ENCODE peak calls at places on chromosomes 12 and 14, in six cellular contexts. F is upper lobe of right lung, M is stomach, S is HCT116, Y is colonic mucosa, E is IMR-90. Z is an unnamed sample. For H3K4me1, the result is how much of the 10 kb centered on the place peaks cover.

GRCh38 chr14:22007278-22008097 is 333.9 kb upstream of the OR4E1 start:
- DNase-seq in Y (no peak), F (no peak), M (no peak), S (no peak), E (no peak), Z (no peak)

GRCh38 chr12:106841471-106842302 is 67.2 kb downstream of the RIC8B start:
- DNase-seq in Y (peak), F (no peak), E (peak), M (no peak), S (peak), Z (no peak)

GRCh38 chr12:65972149-65972548 is 147.9 kb downstream of the HMGA2 start:
- DNase-seq in Y (no peak), E (no peak), M (no peak), S (no peak), F (no peak), Z (no peak)

GRCh38 chr14:100692859-100693558 is 33.7 kb upstream of the DLK1 start:
- DNase-seq in S (peak), M (no peak), F (peak), E (peak), Y (no peak), Z (no peak)

GRCh38 chr12:46406352-46407027 is 33.9 kb upstream of the SLC38A2 start:
- DNase-seq in E (no peak), M (no peak), F (no peak), S (no peak), Y (no peak), Z (no peak)

GRCh38 chr12:39071611-39072010 is 166.2 kb upstream of the CPNE8 start:
- DNase-seq in M (no peak), Y (no peak), E (no peak), F (no peak), S (no peak), Z (no peak)

GRCh38 chr14:101374373-101375338 is 186.6 kb upstream of the DIO3 start:
- DNase-seq in F (no peak), E (no peak), Y (no peak), S (no peak), M (no peak), Z (no peak)

GRCh38 chr12:118373628-118374027 is 921 bp upstream of the TAOK3 start:
- DNase-seq in Y (peak), E (no peak), S (no peak), M (no peak), F (no peak), Z (peak)

GRCh38 chr12:44433647-44434046 is 442.5 kb downstream of the NELL2 start:
- DNase-seq in F (no peak), E (no peak), M (no peak), S (no peak), Y (no peak), Z (no peak)

GRCh38 chr14:37864861-37865718 is 269.7 kb downstream of the TTC6 start:
- DNase-seq in M (peak), Y (no peak), S (no peak), F (no peak), E (peak), Z (no peak)

GRCh38 chr12:46473634-46474201 is 101.1 kb upstream of the SLC38A2 start:
- DNase-seq in E (peak), Y (peak), F (peak), M (peak), S (peak), Z (peak)

GRCh38 chr12:121725420-121725819 is 12.9 kb downstream of the TMEM120B start:
- DNase-seq in S (no peak), Y (no peak), E (no peak), M (no peak), F (no peak), Z (no peak)

GRCh38 chr12:45298721-45299120 is 82.8 kb downstream of the ANO6 start:
- DNase-seq in F (no peak), Y (no peak), M (no peak), E (no peak), S (no peak), Z (no peak)

GRCh38 chr14:45133683-45134050 is 614 bp downstream of the FKBP3 start:
- DNase-seq in F (no peak), E (no peak), Y (no peak), S (no peak), M (no peak), Z (no peak)

GRCh38 chr12:41234672-41235071 is 46.6 kb downstream of the PDZRN4 start:
- DNase-seq in E (no peak), Y (no peak), F (no peak), S (no peak), M (no peak), Z (no peak)

GRCh38 chr12:3647504-3647903 is 105.4 kb downstream of the CRACR2A start:
- DNase-seq in Y (no peak), M (no peak), E (no peak), S (no peak), F (no peak), Z (no peak)

DNA sequence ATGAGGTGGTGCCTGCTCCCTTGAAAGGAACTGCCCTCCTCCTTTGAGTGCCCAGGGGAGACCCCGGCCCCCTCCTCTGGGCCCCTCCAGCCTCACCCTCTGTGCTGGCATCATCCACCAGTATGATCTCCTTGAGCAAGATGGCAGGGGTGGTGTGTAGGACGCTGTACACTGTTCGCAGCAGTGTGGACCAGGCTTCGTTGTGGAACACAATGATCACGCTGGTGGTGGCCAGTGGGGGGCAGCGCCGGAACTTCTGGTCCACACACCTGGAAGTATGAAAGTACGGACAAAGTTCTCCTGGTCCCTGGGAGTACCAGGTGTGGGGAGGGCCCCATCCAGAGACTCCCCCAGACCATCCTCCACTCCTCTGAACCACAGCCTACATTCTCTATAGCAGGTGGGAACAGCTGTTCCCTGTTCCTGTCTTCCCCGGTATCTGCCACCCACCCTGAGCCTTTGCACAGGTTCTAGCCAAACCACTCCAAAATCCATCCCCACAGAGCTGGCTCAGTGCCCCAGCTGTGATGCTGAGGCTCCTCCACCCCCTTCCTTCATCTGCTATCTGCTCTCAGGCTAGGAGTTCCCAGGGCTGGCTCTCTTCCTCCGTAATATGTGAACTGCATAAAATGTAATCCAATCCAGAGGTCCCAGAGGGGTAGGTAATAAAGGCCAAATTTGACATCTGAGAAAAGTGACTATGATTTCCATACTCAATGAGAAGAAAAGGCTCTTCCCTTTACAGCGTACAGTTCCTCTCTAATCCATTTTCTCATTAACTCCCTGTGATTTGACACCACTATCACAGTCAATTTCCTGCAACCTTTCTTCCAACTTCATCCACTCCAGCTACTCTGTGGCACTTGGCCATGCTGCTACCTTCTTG is 13.9 kb downstream of the GALNT6 start:
- DNase-seq in M (no peak), E (no peak), S (no peak), Y (no peak), F (no peak), Z (no peak)
- TF ChIP-seq CTCF in M (no peak), E (no peak), S (peak), Y (no peak), F (no peak), Z (no peak)

DNA sequence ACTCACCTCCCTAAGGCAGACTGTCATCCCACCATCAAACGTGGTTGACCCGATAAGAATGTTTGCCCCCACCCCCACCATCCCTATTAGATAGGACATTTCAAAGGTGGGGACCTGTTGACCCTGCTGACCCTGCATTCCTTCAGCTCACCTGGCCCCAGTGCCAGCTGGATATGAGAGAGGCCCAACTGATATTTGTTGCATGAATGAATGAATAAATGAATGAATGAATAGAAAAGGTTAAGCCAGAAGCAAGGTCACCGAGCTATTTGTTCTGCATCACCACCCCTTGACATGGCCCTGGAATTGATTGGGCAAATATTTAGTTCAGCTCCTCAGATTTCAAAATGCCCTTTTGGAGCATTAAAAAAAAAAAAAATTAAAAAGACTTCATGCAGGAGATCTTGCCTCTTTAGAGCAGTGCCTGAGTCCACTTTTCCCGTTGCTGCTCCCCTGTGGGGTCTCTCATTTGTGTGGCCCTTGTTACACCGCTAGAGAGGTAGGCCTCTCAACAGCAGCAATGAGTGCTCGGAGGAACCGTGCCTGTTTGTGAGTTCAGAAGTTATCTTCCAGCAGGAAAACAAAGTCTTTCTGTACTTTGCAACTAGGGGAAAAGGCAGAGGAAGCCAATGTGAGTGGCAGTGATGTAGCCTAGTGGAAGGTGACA is 8.5 kb upstream of the SERPINA5 start:
- DNase-seq in E (no peak), M (no peak), F (no peak), S (no peak), Y (no peak), Z (no peak)
- H3K4me3 ChIP-seq in E (no peak), M (no peak), F (no peak), S (no peak), Y (no peak), Z (no peak)

GRCh38 chr12:111444314-111444705 is 38.6 kb downstream of the SH2B3 start:
- DNase-seq in E (no peak), S (no peak), F (no peak), Y (no peak), M (peak), Z (no peak)
- H3K4me1 ChIP-seq in E (under half), S (under half), F (half or more), Y (under half), M (half or more), Z (half or more)

GRCh38 chr14:51219473-51220448 is 20.3 kb upstream of the TMX1 start:
- DNase-seq in S (no peak), M (no peak), E (peak), F (no peak), Y (no peak), Z (peak)
- TF ChIP-seq CTCF in S (peak), M (peak), E (peak), F (peak), Y (peak), Z (peak)

GRCh38 chr14:23093993-23094665 is 807 bp downstream of the ACIN1 start:
- DNase-seq in E (no peak), Y (no peak), F (no peak), S (no peak), M (no peak), Z (no peak)

GRCh38 chr14:23091294-23092225 is 3.4 kb downstream of the ACIN1 start:
- DNase-seq in F (no peak), Y (no peak), S (no peak), E (no peak), M (no peak), Z (no peak)

GRCh38 chr14:23094666-23095195 is at the start of gene ACIN1:
- DNase-seq in Y (peak), F (peak), M (peak), S (peak), E (peak), Z (peak)

GRCh38 chr14:23093526-23093925 is 1.4 kb downstream of the ACIN1 start:
- DNase-seq in S (no peak), E (no peak), Y (no peak), M (no peak), F (no peak), Z (no peak)

DNA sequence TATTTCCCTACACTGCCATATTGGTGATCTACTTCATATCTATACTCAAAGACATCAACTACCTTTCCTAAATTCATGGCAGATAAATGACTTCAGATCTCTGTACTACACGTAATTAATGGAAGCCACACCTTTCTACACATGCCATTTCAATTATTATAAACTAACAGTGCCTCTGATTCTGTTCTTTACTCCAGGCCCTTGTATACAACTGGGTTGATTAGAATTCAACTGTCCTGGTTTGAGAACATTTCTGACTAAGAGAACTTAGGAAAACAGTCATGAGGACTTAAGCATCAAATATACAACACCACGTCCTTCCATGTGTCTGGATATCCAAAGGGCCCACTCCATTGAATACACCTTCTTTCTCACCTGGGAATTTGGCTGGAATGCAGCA is 1.8 kb downstream of the ACIN1 start:
- DNase-seq in F (no peak), M (no peak), Y (no peak), E (no peak), S (no peak), Z (no peak)
- H3K4me3 ChIP-seq in F (no peak), M (peak), Y (no peak), E (no peak), S (no peak), Z (no peak)

Z was measured in mucosa of descending colon.